ENCODE peak calls at places on chromosome 14, in six cellular contexts. R, A, S, K, V and C are unnamed samples.

GRCh38 chr14:68580096-68580640 is 212.7 kb downstream of the ZFP36L1 start:
- DNase-seq in R (no peak), A (no peak), S (no peak), K (no peak), V (no peak), C (no peak)

GRCh38 chr14:66507181-66507721 is 696 bp upstream of the GPHN start:
- DNase-seq in R (no peak), A (no peak), S (no peak), K (no peak), V (no peak), C (no peak)

GRCh38 chr14:67886221-67886620 is 66.6 kb downstream of the RAD51B start:
- DNase-seq in R (no peak), A (no peak), S (no peak), K (no peak), V (no peak), C (no peak)

GRCh38 chr14:104898195-104898558 is 26.5 kb upstream of the PLD4 start:
- DNase-seq in R (no peak), A (peak; percentile 24), S (no peak), K (no peak), V (no peak), C (no peak)

GRCh38 chr14:74834682-74835392 is 41.1 kb downstream of the PROX2 start:
- DNase-seq in R (no peak), A (no peak), S (peak; percentile 18), K (no peak), V (no peak), C (peak; percentile 65)

GRCh38 chr14:71610149-71610548 is 322.1 kb upstream of the RGS6 start:
- DNase-seq in R (no peak), A (no peak), S (no peak), K (no peak), V (no peak), C (no peak)

GRCh38 chr14:54866588-54866987 is 36.0 kb downstream of the GCH1 start:
- DNase-seq in R (no peak), A (no peak), S (peak; percentile 41), K (no peak), V (no peak), C (peak; percentile 31)

GRCh38 chr14:81625343-81625742 is 91.7 kb upstream of the SEL1L start:
- DNase-seq in R (no peak), A (no peak), S (no peak), K (peak; percentile 31), V (peak; percentile 44), C (no peak)

DNA sequence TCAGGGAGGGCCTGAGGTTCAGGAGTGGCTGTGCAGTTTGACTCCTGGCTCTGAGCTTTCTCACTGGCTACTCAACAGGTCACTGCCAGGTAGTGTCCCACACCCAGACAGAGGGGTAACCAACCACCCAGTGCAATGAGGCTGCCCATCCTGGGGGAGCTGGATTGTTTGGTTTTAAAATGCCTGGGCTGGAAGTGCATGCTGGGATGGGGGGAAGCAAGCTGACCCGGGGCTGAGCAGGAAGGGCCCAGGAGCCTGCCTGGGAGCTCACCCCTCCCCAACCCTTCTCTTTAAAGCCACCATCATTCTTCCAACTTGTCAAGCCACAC is 12.6 kb upstream of the ABHD12B start:
- DNase-seq in R (no peak), A (no peak), S (no peak), K (no peak), V (no peak), C (no peak)
- H2BK15ac ChIP-seq in R (no peak overlapping the region), A (no peak overlapping the region), S (no peak overlapping the region), K (peak overlapping the region; percentile 47), V (no peak overlapping the region), C (peak overlapping the region; percentile 99)

GRCh38 chr14:26820101-26820500 is 222.3 kb upstream of the NOVA1 start:
- DNase-seq in R (no peak), A (no peak), S (peak; percentile 26), K (no peak), V (no peak), C (no peak)
- H2BK15ac ChIP-seq in R (no peak overlapping the region), A (no peak overlapping the region), S (no peak overlapping the region), K (no peak overlapping the region), V (no peak overlapping the region), C (no peak overlapping the region)

GRCh38 chr14:24313912-24314311 is 2.6 kb downstream of the LTB4R start:
- DNase-seq in R (no peak), A (no peak), S (no peak), K (no peak), V (no peak), C (no peak)

GRCh38 chr14:24314377-24315193 is 3.3 kb downstream of the LTB4R start:
- DNase-seq in R (no peak), A (no peak), S (no peak), K (no peak), V (no peak), C (no peak)

GRCh38 chr14:24316597-24316950 is 5.3 kb downstream of the LTB4R start:
- DNase-seq in R (no peak), A (no peak), S (no peak), K (no peak), V (no peak), C (no peak)

GRCh38 chr14:24315807-24316596 is 4.7 kb downstream of the LTB4R start:
- DNase-seq in R (peak; percentile 78), A (peak; percentile 81), S (no peak), K (no peak), V (peak; percentile 57), C (no peak)

GRCh38 chr14:24315243-24315806 is 4.0 kb downstream of the LTB4R start:
- DNase-seq in R (no peak), A (no peak), S (no peak), K (no peak), V (no peak), C (no peak)
- H2BK15ac ChIP-seq in R (no peak overlapping the region), A (no peak overlapping the region), S (no peak overlapping the region), K (no peak overlapping the region), V (no peak overlapping the region), C (no peak overlapping the region)

DNA sequence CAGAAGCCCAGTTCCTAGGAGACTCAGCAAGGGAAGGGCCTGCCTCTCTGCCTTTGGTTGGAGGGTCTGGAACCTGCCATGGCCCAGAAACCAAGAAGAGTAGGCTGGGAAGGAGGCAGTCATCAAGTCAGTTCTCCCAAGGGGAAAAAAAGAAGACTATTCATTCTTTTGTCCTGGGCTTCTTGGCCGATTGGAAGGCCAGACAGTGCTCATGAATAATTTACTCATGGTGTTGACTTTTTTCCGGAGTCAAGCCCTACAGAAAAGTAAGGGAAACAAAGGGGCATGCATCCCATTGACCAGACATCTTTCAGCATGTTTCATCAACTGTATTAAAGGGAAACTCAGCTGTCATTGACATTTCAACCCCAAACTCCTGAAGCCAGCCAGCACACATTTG is 168.1 kb downstream of the PRKCH start:
- DNase-seq in R (no peak), A (no peak), S (no peak), K (no peak), V (no peak), C (no peak)
- H2BK15ac ChIP-seq in R (no peak overlapping the region), A (no peak overlapping the region), S (no peak overlapping the region), K (no peak overlapping the region), V (no peak overlapping the region), C (peak overlapping the region; percentile 15)

GRCh38 chr14:77369280-77369679 is 7.6 kb downstream of the TMED8 start:
- DNase-seq in R (no peak), A (no peak), S (no peak), K (no peak), V (no peak), C (no peak)
- H2BK15ac ChIP-seq in R (no peak overlapping the region), A (no peak overlapping the region), S (no peak overlapping the region), K (no peak overlapping the region), V (no peak overlapping the region), C (no peak overlapping the region)

GRCh38 chr14:101078892-101079221 is 175.3 kb upstream of the RTL1 start:
- DNase-seq in R (no peak), A (no peak), S (no peak), K (no peak), V (no peak), C (no peak)
- H2BK15ac ChIP-seq in R (no peak overlapping the region), A (no peak overlapping the region), S (no peak overlapping the region), K (peak overlapping the region; percentile 9), V (no peak overlapping the region), C (no peak overlapping the region)

GRCh38 chr14:28020112-28020511 is 746.5 kb upstream of the FOXG1 start:
- DNase-seq in R (no peak), A (no peak), S (no peak), K (no peak), V (no peak), C (no peak)

DNA sequence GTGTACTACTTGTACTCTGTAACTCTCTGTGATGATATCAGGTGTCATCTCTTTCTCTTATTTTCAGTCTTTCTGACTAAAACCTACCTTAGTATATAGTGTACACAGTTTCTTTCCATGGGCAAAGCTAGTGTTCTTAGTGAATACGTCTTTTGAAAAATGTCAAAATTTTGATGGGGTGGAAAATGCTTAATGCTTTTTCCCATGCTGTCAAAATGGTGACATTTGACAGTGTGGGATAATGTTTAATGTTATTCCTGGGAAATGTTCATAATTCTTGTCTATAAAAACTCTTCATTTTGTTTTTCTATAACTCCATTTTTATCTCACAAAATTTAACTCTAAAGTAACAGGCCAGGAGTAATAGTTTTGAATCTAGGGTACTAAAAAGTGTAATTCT is 742.7 kb upstream of the FOXG1 start:
- DNase-seq in R (no peak), A (no peak), S (no peak), K (no peak), V (no peak), C (no peak)
- H2BK15ac ChIP-seq in R (no peak overlapping the region), A (no peak overlapping the region), S (no peak overlapping the region), K (no peak overlapping the region), V (no peak overlapping the region), C (no peak overlapping the region)